ENCODE peak calls at places on chromosomes 11 and 22, in seven cellular contexts. B, D, F, T, H, C and G are unnamed samples.

GRCh38 chr11:11937433-11937832 is 71.0 kb downstream of the DKK3 start:
- DNase-seq in C (no peak), B (no peak), H (no peak), D (no peak), F (no peak), T (no peak), G (no peak)

GRCh38 chr11:102640946-102641345 is 15.8 kb upstream of the MMP20 start:
- DNase-seq in H (no peak), B (no peak), F (no peak), D (no peak), T (no peak), C (no peak), G (no peak)

GRCh38 chr11:17473071-17473744 is 3.4 kb downstream of the ABCC8 start:
- DNase-seq in B (no peak), T (no peak), H (peak; percentile 7), D (no peak), C (no peak), F (peak; percentile 83), G (no peak)

GRCh38 chr11:67698247-67698646 is 23.8 kb upstream of the ALDH3B2 start:
- DNase-seq in C (no peak), D (no peak), H (no peak), B (no peak), T (no peak), F (peak; percentile 72), G (no peak)

GRCh38 chr22:44360306-44360685 is 47.5 kb upstream of the SHISAL1 start:
- DNase-seq in B (peak; percentile 36), H (no peak), T (no peak), D (no peak), C (no peak), F (no peak), G (no peak)

GRCh38 chr22:17477401-17477833 is 85.9 kb upstream of the SLC25A18 start:
- DNase-seq in F (no peak), D (peak; percentile 54), T (peak; percentile 82), C (no peak), B (no peak), H (no peak), G (peak; percentile 43)

GRCh38 chr11:70140859-70141489 is 62.1 kb upstream of the FADD start:
- DNase-seq in T (no peak), D (no peak), C (no peak), H (peak; percentile 36), B (no peak), F (no peak), G (no peak)

GRCh38 chr11:110665689-110666465 is 46.4 kb downstream of the ARHGAP20 start:
- DNase-seq in H (no peak), D (no peak), F (no peak), B (no peak), C (no peak), T (no peak), G (no peak)

GRCh38 chr11:109940816-109941215 is 152.4 kb upstream of the ZC3H12C start:
- DNase-seq in T (no peak), D (no peak), C (no peak), F (peak; percentile 89), B (no peak), H (peak; percentile 97), G (no peak)

GRCh38 chr22:32311551-32312071 is 46.1 kb upstream of the RFPL3 start:
- DNase-seq in H (no peak), C (no peak), F (no peak), T (no peak), B (no peak), D (no peak), G (no peak)

GRCh38 chr11:128830836-128831780 is 36.0 kb downstream of the KCNJ1 start:
- DNase-seq in D (peak; percentile 81), T (peak; percentile 87), B (peak; percentile 92), F (peak; percentile 67), C (peak; percentile 87), H (peak; percentile 84), G (peak; percentile 77)

GRCh38 chr11:78995166-78995565 is 420.5 kb upstream of the NARS2 start:
- DNase-seq in B (no peak), H (no peak), F (no peak), C (no peak), T (no peak), D (no peak), G (no peak)

GRCh38 chr11:85694385-85694980 is 8.5 kb upstream of the CCDC89 start:
- DNase-seq in C (no peak), F (peak; percentile 71), T (no peak), D (no peak), B (no peak), H (peak; percentile 71), G (no peak)

GRCh38 chr11:18365736-18366135 is 28.6 kb upstream of the LDHA start:
- DNase-seq in H (no peak), B (no peak), D (no peak), F (no peak), T (no peak), C (no peak), G (no peak)

GRCh38 chr11:13717331-13717730 is 48.9 kb downstream of the FAR1 start:
- DNase-seq in T (no peak), B (no peak), C (no peak), D (no peak), F (peak; percentile 11), H (peak; percentile 73), G (no peak)

GRCh38 chr11:10809373-10810199 is 860 bp upstream of the EIF4G2 start:
- DNase-seq in H (peak; percentile 80), T (peak; percentile 77), D (no peak), B (peak; percentile 91), F (peak; percentile 61), C (no peak), G (no peak)

GRCh38 chr11:99199336-99199735 is 178.6 kb downstream of the CNTN5 start:
- DNase-seq in C (no peak), D (no peak), T (no peak), F (no peak), B (no peak), H (no peak), G (no peak)

GRCh38 chr11:110000858-110001257 is 92.3 kb upstream of the ZC3H12C start:
- DNase-seq in H (no peak), F (no peak), C (no peak), B (no peak), D (no peak), T (no peak), G (no peak)

GRCh38 chr11:73185680-73186293 is 32.3 kb upstream of the P2RY2 start:
- DNase-seq in F (peak; percentile 79), T (peak; percentile 49), H (peak; percentile 69), C (peak; percentile 35), D (no peak), B (no peak), G (no peak)

GRCh38 chr11:14357843-14358728 is 897 bp downstream of the RRAS2 start:
- DNase-seq in T (peak; percentile 73), H (peak; percentile 54), D (peak; percentile 60), C (peak; percentile 74), F (peak; percentile 76), B (peak; percentile 86), G (peak; percentile 45)

GRCh38 chr11:68569357-68569756 is 108.8 kb downstream of the PPP6R3 start:
- DNase-seq in D (no peak), H (no peak), T (no peak), F (no peak), C (no peak), B (no peak), G (no peak)

GRCh38 chr11:65058012-65058411 is 341 bp downstream of the NAALADL1 start:
- DNase-seq in C (no peak), B (no peak), D (no peak), T (no peak), F (no peak), H (no peak), G (no peak)

GRCh38 chr11:45655347-45655756 is 10.1 kb downstream of the CHST1 start:
- DNase-seq in B (peak; percentile 88), T (peak; percentile 84), D (peak; percentile 72), H (peak; percentile 51), C (peak; percentile 87), F (peak; percentile 61), G (peak; percentile 70)

GRCh38 chr22:50298937-50299656 is 8.3 kb downstream of the PLXNB2 start:
- DNase-seq in C (no peak), D (no peak), T (no peak), F (no peak), B (no peak), H (peak; percentile 11), G (no peak)

GRCh38 chr11:84865791-84866535 is 761.2 kb downstream of the DLG2 start:
- DNase-seq in F (no peak), H (no peak), T (no peak), D (no peak), C (no peak), B (no peak), G (no peak)

GRCh38 chr11:111851067-111851466 is 20.3 kb downstream of the ALG9 start:
- DNase-seq in F (no peak), B (no peak), T (no peak), H (no peak), D (no peak), C (no peak), G (no peak)
- TF ChIP-seq POLR2A in F (no peak), B (no peak), T (no peak), H (no peak), D (no peak), C (no peak), G (no peak)

DNA sequence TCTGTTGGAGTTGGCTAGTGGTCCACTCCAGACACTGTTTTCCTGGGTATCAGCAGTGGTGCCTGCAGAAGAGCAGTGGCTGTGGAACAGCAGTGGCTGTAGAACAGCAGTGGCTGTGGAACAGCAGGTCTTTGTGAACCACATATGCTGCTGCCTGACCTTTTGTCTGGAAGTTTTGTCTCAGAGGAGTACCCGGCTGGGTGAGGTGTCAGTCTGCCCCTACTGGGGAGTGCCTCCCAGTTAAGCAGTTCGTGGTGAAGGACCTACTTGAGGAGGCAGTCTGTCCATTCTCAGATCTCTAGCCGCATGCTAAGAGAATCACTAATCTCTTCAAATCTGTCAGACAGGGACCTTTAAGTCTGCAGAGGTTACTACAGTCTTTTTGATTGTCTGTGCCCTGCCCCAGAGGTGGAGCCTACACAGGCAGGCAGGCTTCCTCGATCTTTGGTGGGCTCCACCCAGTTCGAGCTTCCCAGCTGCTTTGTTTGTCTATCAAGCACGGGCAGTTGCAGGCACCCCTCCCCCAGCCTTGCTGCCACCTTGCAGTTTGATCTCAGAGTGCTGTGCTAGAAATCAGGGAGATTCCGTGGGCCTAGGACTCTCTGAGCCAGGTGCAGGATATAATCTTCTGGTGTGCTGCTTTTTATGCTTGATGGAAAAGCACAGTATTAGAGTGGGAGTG is 89.1 kb upstream of the TRIM48 start:
- DNase-seq in F (no peak), H (no peak), T (peak; percentile 40), B (peak; percentile 24), C (no peak), D (no peak), G (no peak)
- H3K9me3 ChIP-seq in F (peaks cover 3% of the 10 kb centered on the region), H (peaks cover 4% of the 10 kb centered on the region), T (peaks cover 20% of the 10 kb centered on the region), B (no peaks in the 10 kb centered on the region), C (peaks cover 4% of the 10 kb centered on the region), D (peaks cover 12% of the 10 kb centered on the region), G (peaks cover 3% of the 10 kb centered on the region)

DNA sequence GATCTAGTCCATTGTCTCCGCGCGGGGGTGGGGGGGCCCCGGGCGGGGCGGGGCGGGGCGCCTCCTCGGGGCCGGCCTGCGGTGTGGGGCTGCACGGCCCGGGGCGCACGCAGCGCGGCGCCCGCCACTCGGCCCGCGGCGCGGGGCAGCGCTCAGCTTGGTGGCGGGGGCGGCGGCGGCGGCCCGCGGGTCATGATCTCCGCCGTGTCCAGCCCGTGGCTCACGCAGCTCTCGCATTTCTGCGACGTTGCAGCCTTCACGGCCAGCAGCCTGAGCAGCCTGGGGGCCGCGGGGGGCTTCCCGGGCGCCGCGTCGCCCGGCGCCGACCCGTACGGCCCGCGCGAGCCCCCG is at the start of gene TBX1:
- DNase-seq in B (no peak), H (no peak), D (no peak), T (no peak), F (no peak), C (no peak), G (no peak)
- TF ChIP-seq POLR2A in B (no peak), H (no peak), D (no peak), T (no peak), F (peak; percentile 63), C (no peak), G (no peak)

GRCh38 chr22:39084666-39085065 is 7.6 kb downstream of the APOBEC3G start:
- DNase-seq in B (peak; percentile 54), T (no peak), D (no peak), C (no peak), H (no peak), F (no peak), G (no peak)
- H3K9me3 ChIP-seq in B (no peaks in the 10 kb centered on the region), T (no peaks in the 10 kb centered on the region), D (no peaks in the 10 kb centered on the region), C (no peaks in the 10 kb centered on the region), H (no peaks in the 10 kb centered on the region), F (no peaks in the 10 kb centered on the region), G (no peaks in the 10 kb centered on the region)